ENCODE peak calls at places on chromosome 5, in four cellular contexts. One of them, this sample, is unnamed.

GRCh38 chr5:131008329-131008728 is 156.7 kb downstream of the HINT1 start:
- DNase-seq in lung: no peak
- DNase-seq in aorta: peak; percentile 71
- DNase-seq in right atrium auricular region: no peak
- DNase-seq in this sample: no peak

GRCh38 chr5:135450328-135450727 is 1.8 kb downstream of the TIFAB start:
- DNase-seq in aorta: peak; percentile 35
- DNase-seq in lung: no peak
- DNase-seq in right atrium auricular region: no peak
- DNase-seq in this sample: no peak

GRCh38 chr5:177116631-177117373 is 16.8 kb upstream of the NSD1 start:
- DNase-seq in lung: peak; percentile 89
- DNase-seq in right atrium auricular region: peak; percentile 95
- DNase-seq in aorta: peak; percentile 95
- DNase-seq in this sample: peak; percentile 97

GRCh38 chr5:69167488-69167845 is 517 bp downstream of the CCNB1 start:
- DNase-seq in right atrium auricular region: no peak
- DNase-seq in lung: no peak
- DNase-seq in aorta: no peak
- DNase-seq in this sample: no peak

GRCh38 chr5:10973316-10973715 is 212.3 kb upstream of the DAP start:
- DNase-seq in right atrium auricular region: no peak
- DNase-seq in lung: no peak
- DNase-seq in aorta: no peak
- DNase-seq in this sample: no peak

GRCh38 chr5:11672385-11673085 is 231.7 kb downstream of the CTNND2 start:
- DNase-seq in lung: no peak
- DNase-seq in right atrium auricular region: no peak
- DNase-seq in aorta: no peak
- DNase-seq in this sample: no peak

GRCh38 chr5:50623666-50624065 is 42.8 kb upstream of the PARP8 start:
- DNase-seq in right atrium auricular region: no peak
- DNase-seq in lung: peak; percentile 36
- DNase-seq in aorta: no peak
- DNase-seq in this sample: no peak

GRCh38 chr5:176402684-176403083 is 13.7 kb downstream of the CLTB start:
- DNase-seq in right atrium auricular region: no peak
- DNase-seq in aorta: peak; percentile 62
- DNase-seq in lung: no peak
- DNase-seq in this sample: no peak

GRCh38 chr5:170070556-170071412 is 34.9 kb upstream of the FOXI1 start:
- DNase-seq in aorta: no peak
- DNase-seq in right atrium auricular region: no peak
- DNase-seq in lung: no peak
- DNase-seq in this sample: no peak

GRCh38 chr5:6454628-6455053 is 6.0 kb downstream of the UBE2QL1 start:
- DNase-seq in aorta: no peak
- DNase-seq in lung: no peak
- DNase-seq in right atrium auricular region: no peak
- DNase-seq in this sample: no peak

GRCh38 chr5:82794876-82795275 is 282.3 kb downstream of the TMEM167A start:
- DNase-seq in aorta: no peak
- DNase-seq in right atrium auricular region: no peak
- DNase-seq in lung: no peak
- DNase-seq in this sample: no peak

GRCh38 chr5:143554918-143555477 is 151.5 kb upstream of the NR3C1 start:
- DNase-seq in lung: no peak
- DNase-seq in aorta: no peak
- DNase-seq in right atrium auricular region: no peak
- DNase-seq in this sample: no peak

GRCh38 chr5:136058972-136059354 is 30.2 kb downstream of the TGFBI start:
- DNase-seq in aorta: peak; percentile 52
- DNase-seq in right atrium auricular region: no peak
- DNase-seq in lung: no peak
- DNase-seq in this sample: no peak

GRCh38 chr5:159833846-159834245 is 82.4 kb upstream of the ADRA1B start:
- DNase-seq in aorta: no peak
- DNase-seq in lung: no peak
- DNase-seq in right atrium auricular region: no peak
- DNase-seq in this sample: no peak

GRCh38 chr5:153552886-153553285 is 62.4 kb downstream of the GRIA1 start:
- DNase-seq in lung: no peak
- DNase-seq in right atrium auricular region: no peak
- DNase-seq in aorta: no peak
- DNase-seq in this sample: no peak

GRCh38 chr5:174045470-174046025 is at the start of gene NSG2:
- DNase-seq in lung: peak; percentile 60
- DNase-seq in right atrium auricular region: peak; percentile 62
- DNase-seq in aorta: peak; percentile 85
- DNase-seq in this sample: no peak

GRCh38 chr5:39411051-39411450 is 13.7 kb downstream of the DAB2 start:
- DNase-seq in right atrium auricular region: no peak
- DNase-seq in lung: no peak
- DNase-seq in aorta: no peak
- DNase-seq in this sample: no peak

GRCh38 chr5:139901971-139902370 is 106.4 kb downstream of the PSD2 start:
- DNase-seq in right atrium auricular region: no peak
- DNase-seq in aorta: no peak
- DNase-seq in lung: no peak
- DNase-seq in this sample: no peak
- H3K4me1 ChIP-seq in right atrium auricular region: peaks cover 21% of the 10 kb centered on the region
- H3K4me1 ChIP-seq in aorta: no peaks in the 10 kb centered on the region
- H3K4me1 ChIP-seq in lung: peaks cover 6% of the 10 kb centered on the region
- H3K4me1 ChIP-seq in this sample: peaks cover 24% of the 10 kb centered on the region

DNA sequence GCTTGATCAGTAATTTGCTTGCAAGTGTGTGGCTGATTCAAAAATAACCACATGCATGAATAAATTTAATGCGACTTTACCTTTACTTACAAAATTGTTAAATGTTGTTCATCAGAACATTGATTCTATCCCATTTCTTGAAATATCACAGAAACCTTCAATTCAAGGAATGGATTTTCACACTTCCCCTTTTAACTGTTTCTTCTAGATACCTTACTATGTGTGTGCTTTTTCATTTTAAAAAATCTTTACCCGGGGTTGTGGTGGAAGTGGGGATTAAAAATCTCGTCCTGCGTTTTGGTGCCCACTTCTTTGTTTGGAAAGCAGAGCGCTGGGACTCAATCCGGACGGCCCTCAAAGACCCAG is 5.8 kb upstream of the MEF2C start:
- DNase-seq in lung: no peak
- DNase-seq in right atrium auricular region: no peak
- DNase-seq in aorta: no peak
- DNase-seq in this sample: no peak
- H3K27ac ChIP-seq in lung: peak overlapping the region; percentile 42
- H3K27ac ChIP-seq in right atrium auricular region: peak overlapping the region; percentile 93
- H3K27ac ChIP-seq in aorta: peak overlapping the region; percentile 86
- H3K27ac ChIP-seq in this sample: peak overlapping the region; percentile 87

GRCh38 chr5:132428811-132429440 is 59.4 kb downstream of the SLC22A5 start:
- DNase-seq in aorta: no peak
- DNase-seq in right atrium auricular region: peak; percentile 23
- DNase-seq in lung: no peak
- DNase-seq in this sample: no peak
- H3K4me1 ChIP-seq in aorta: peaks cover 3% of the 10 kb centered on the region
- H3K4me1 ChIP-seq in right atrium auricular region: peaks cover 62% of the 10 kb centered on the region
- H3K4me1 ChIP-seq in lung: peaks cover 42% of the 10 kb centered on the region
- H3K4me1 ChIP-seq in this sample: peaks cover 95% of the 10 kb centered on the region

DNA sequence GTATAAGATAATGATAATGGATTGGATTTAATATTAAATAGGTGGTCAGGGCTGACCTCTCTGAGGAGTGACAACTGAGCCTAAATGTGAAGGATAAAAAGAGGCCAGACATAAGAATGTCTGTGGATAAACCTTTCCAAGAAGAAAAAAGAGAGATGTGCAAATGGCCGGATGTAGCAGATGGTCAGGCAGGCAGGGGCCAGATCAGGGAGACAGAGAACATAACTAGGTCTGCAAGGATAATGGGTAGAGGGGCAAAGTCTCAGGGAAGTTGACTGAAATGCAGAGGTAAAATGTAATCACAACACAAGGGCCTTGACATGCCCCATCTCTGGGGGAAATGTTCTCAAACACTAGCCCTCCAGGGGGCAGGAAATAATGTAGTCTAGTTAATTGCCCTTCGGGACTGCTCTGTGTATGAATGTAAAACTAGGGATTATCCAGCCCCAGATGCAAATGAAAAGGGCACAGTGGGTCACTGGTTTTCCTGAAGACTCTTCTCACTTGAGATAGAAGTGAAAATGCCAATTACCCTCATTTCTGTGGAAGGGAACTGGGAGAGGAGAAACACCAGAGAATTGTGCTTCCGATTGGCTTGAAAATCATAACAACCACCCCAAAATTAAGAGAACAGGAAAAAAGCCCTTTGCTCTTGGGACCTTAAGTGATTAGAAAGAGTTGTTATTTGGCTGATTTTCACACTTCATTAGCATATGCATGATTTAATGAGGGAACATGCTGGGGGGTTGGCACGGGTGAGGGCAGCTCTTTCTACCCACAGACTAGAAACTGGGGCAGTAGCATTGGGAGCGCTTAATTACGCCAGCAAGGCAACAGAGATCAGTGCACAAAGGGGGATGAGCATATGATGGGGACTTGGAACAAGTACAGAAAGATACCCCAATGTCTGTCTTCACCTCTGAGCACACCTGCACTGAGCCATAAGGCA is 88.6 kb downstream of the PPP2R2B start:
- DNase-seq in aorta: no peak
- DNase-seq in right atrium auricular region: no peak
- DNase-seq in lung: no peak
- DNase-seq in this sample: no peak
- H3K27ac ChIP-seq in aorta: no peak overlapping the region
- H3K27ac ChIP-seq in right atrium auricular region: no peak overlapping the region
- H3K27ac ChIP-seq in lung: no peak overlapping the region
- H3K27ac ChIP-seq in this sample: no peak overlapping the region

GRCh38 chr5:91598216-91598615 is 215.1 kb upstream of the ARRDC3 start:
- DNase-seq in right atrium auricular region: no peak
- DNase-seq in lung: no peak
- DNase-seq in aorta: no peak
- DNase-seq in this sample: no peak
- H3K4me1 ChIP-seq in right atrium auricular region: no peaks in the 10 kb centered on the region
- H3K4me1 ChIP-seq in lung: no peaks in the 10 kb centered on the region
- H3K4me1 ChIP-seq in aorta: no peaks in the 10 kb centered on the region
- H3K4me1 ChIP-seq in this sample: no peaks in the 10 kb centered on the region

This sample was measured in esophagus muscularis mucosa.